ENCODE peak calls at places on chromosomes 1 and 21, in four cellular contexts. Z is neural progenitor cell, H is small intestine, M is endodermal cell. R is an unnamed sample.

GRCh38 chr1:54312874-54313316 is 93.3 kb downstream of the SSBP3 start:
- DNase-seq in Z (peak; percentile 73), H (no peak), M (peak; percentile 67), R (no peak)

GRCh38 chr1:193013005-193013404 is 46.2 kb downstream of the UCHL5 start:
- DNase-seq in M (no peak), H (no peak), Z (no peak), R (no peak)

GRCh38 chr21:42096593-42096992 is 25.5 kb downstream of the UMODL1 start:
- DNase-seq in M (no peak), Z (no peak), H (no peak), R (no peak)

GRCh38 chr21:41360072-41360821 is 1.6 kb upstream of the MX2 start:
- DNase-seq in M (peak; percentile 75), H (peak; percentile 92), Z (peak; percentile 50), R (no peak)

GRCh38 chr1:111738436-111739221 is 566 bp downstream of the INKA2 start:
- DNase-seq in H (peak; percentile 61), Z (peak; percentile 81), M (peak; percentile 88), R (peak; percentile 26)

GRCh38 chr1:216903389-216903754 is 180.1 kb upstream of the ESRRG start:
- DNase-seq in Z (no peak), H (peak; percentile 85), M (peak; percentile 55), R (no peak)

GRCh38 chr1:1069711-1070676 is 4.1 kb downstream of the RNF223 start:
- DNase-seq in Z (peak; percentile 39), M (no peak), H (no peak), R (no peak)

GRCh38 chr1:199422206-199422605 is 605.3 kb upstream of the NR5A2 start:
- DNase-seq in Z (peak; percentile 43), H (no peak), M (peak; percentile 82), R (no peak)

GRCh38 chr1:38962113-38962512 is 20.5 kb upstream of the RHBDL2 start:
- DNase-seq in H (no peak), M (no peak), Z (no peak), R (no peak)

GRCh38 chr1:94093996-94094395 is 27.0 kb downstream of the ABCA4 start:
- DNase-seq in M (peak; percentile 67), Z (no peak), H (no peak), R (no peak)

GRCh38 chr1:29640428-29640785 is 404.1 kb downstream of the PTPRU start:
- DNase-seq in Z (no peak), H (no peak), M (peak; percentile 30), R (no peak)

GRCh38 chr1:14738235-14738634 is 139.8 kb downstream of the KAZN start:
- DNase-seq in M (peak; percentile 33), H (peak; percentile 16), Z (no peak), R (no peak)

GRCh38 chr1:88646852-88647645 is 37.0 kb upstream of the PKN2 start:
- DNase-seq in H (peak; percentile 90), M (peak; percentile 43), Z (peak; percentile 3), R (no peak)

GRCh38 chr1:54115520-54115919 is 37.3 kb downstream of the CDCP2 start:
- DNase-seq in Z (no peak), H (no peak), M (no peak), R (no peak)

GRCh38 chr1:84303154-84303830 is 1.8 kb downstream of the SAMD13 start:
- DNase-seq in M (no peak), H (no peak), Z (no peak), R (no peak)

GRCh38 chr1:52365091-52365745 is 787 bp downstream of the CC2D1B start:
- DNase-seq in H (peak; percentile 62), Z (peak; percentile 44), M (peak; percentile 77), R (no peak)

GRCh38 chr1:184757406-184757805 is 2.7 kb upstream of the EDEM3 start:
- DNase-seq in H (no peak), M (no peak), Z (peak; percentile 3), R (no peak)
- H3K27ac ChIP-seq in H (no peak overlapping the region), M (no peak overlapping the region), Z (no peak overlapping the region), R (no peak overlapping the region)

GRCh38 chr1:19888112-19888511 is 5.9 kb downstream of the OTUD3 start:
- DNase-seq in M (no peak), Z (no peak), H (no peak), R (no peak)
- H3K36me3 ChIP-seq in M (peaks cover 25% of the 10 kb centered on the region), Z (no peaks in the 10 kb centered on the region), H (no peaks in the 10 kb centered on the region), R (peaks cover 5% of the 10 kb centered on the region)

GRCh38 chr1:154430903-154431302 is 25.8 kb downstream of the IL6R start:
- DNase-seq in Z (peak; percentile 49), M (peak; percentile 68), H (peak; percentile 88), R (no peak)
- H3K27ac ChIP-seq in Z (no peak overlapping the region), M (peak overlapping the region; percentile 63), H (peak overlapping the region; percentile 71), R (no peak overlapping the region)

GRCh38 chr1:224730950-224731349 is 114.8 kb downstream of the CNIH3 start:
- DNase-seq in Z (no peak), H (no peak), M (no peak), R (no peak)

GRCh38 chr1:224730540-224730939 is 114.4 kb downstream of the CNIH3 start:
- DNase-seq in Z (no peak), M (no peak), H (no peak), R (no peak)

GRCh38 chr1:224733021-224733911 is 117.1 kb downstream of the CNIH3 start:
- DNase-seq in M (no peak), H (no peak), Z (peak; percentile 29), R (no peak)

GRCh38 chr1:224732367-224733006 is 116.4 kb downstream of the CNIH3 start:
- DNase-seq in Z (no peak), H (no peak), M (no peak), R (no peak)

DNA sequence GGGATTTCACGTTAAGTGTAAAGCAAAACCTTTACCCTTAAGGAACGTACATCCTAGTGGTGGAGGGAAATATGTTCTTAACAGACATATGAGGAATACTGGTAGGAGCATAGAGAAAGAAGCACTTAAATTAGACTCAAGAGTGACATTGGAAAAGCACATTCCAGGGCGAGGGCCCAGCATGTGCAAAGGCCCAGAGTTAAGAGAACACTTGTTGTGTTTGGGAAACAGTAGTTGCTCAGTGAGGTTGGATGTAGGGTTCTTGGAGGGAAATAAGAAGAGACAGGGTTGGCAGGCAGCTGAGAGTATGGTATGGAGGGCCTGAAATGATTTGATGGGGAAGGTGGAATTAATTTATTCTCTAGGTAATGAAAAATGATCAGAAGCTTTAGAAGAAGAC is 115.5 kb downstream of the CNIH3 start:
- DNase-seq in M (no peak), Z (no peak), H (no peak), R (no peak)
- H3K36me3 ChIP-seq in M (no peaks in the 10 kb centered on the region), Z (no peaks in the 10 kb centered on the region), H (no peaks in the 10 kb centered on the region), R (no peaks in the 10 kb centered on the region)

DNA sequence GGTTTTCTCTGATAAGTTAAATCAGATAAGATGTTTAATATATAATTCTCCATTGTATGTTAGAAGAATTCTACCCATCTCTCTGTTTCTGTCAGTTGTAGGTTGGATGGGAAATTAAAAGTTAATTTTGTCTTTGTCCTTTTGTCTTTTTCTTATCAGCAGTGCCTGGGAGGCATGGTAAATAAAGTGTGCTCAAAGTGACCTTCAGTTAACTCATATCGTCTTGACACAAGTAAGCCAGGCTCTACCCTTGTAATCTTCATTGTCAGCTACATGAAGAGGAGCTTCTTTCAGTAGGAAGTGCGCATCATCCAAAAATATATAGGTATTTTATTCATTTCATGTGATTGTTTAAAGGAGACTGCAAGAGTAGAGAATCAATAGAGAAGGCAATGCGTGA is 138.9 kb upstream of the NRIP1 start:
- DNase-seq in M (no peak), H (no peak), Z (no peak), R (no peak)
- H3K27ac ChIP-seq in M (no peak overlapping the region), H (no peak overlapping the region), Z (no peak overlapping the region), R (no peak overlapping the region)

DNA sequence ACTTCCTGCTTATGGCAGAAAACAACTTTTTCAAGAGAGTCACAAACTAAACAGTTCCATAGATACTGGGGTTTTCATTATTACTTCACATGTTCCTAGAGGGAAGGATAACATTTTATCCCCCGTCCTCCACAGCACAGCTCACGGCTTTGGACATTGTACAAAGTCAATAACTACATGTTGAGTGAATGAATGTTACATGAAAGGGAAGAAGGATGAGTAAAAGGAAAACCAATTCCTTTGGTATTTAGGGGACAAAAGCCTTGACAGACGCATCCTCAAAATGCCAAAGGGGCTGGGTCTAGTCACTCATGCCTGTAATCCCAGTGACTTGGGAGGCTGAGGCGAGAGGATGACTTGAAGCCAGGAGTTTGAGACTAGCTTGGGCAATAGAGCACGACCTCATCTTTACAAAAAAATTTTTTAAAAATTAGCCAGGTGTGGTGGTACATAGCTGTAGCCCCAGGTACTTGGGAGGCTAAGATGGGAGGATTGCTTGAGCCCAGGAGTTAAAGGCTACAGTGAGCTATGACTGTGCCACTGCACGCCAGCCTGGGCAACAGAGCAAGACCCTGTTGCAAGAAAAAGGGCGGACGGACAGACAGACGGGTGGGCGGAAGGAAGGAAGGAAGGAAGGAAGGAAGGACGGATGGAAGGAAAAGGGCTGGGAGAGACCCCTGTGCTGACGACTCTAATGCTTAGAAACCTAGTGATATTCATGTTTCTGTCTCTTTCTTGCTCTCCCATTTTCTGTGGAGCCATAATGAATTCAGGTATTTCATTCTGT is 14.6 kb downstream of the PI4KB start:
- DNase-seq in M (no peak), Z (no peak), H (no peak), R (no peak)
- H3K36me3 ChIP-seq in M (peaks cover 63% of the 10 kb centered on the region), Z (no peaks in the 10 kb centered on the region), H (peaks cover 2% of the 10 kb centered on the region), R (peaks cover 69% of the 10 kb centered on the region)

GRCh38 chr1:230119340-230119739 is 52.3 kb downstream of the GALNT2 start:
- DNase-seq in H (peak; percentile 49), M (no peak), Z (no peak), R (no peak)
- H3K27ac ChIP-seq in H (no peak overlapping the region), M (no peak overlapping the region), Z (no peak overlapping the region), R (no peak overlapping the region)

R was measured in CD8-positive, alpha-beta memory T cell.